ENCODE peak calls at places on chromosomes 1 and 21, in five cellular contexts. E is brain microvascular endothelial cell, H is cardiac muscle cell, A is ovary, F is PC-3. N is an unnamed sample. For H3K27me3, the result is how much of the 10 kb centered on the place peaks cover.

GRCh38 chr1:151680391-151680790 is 36.2 kb downstream of the CELF3 start:
- DNase-seq in F (peak), H (no peak), E (peak), A (no peak), N (peak)

GRCh38 chr1:8004803-8005573 is 21.1 kb downstream of the ERRFI1 start:
- DNase-seq in H (peak), A (peak), E (peak), F (peak), N (no peak)

GRCh38 chr1:99602404-99602969 is 43.4 kb upstream of the PALMD start:
- DNase-seq in F (no peak), E (no peak), H (no peak), A (no peak), N (no peak)

GRCh38 chr1:109790735-109791494 is 27.2 kb upstream of the EPS8L3 start:
- DNase-seq in A (no peak), E (no peak), F (no peak), H (peak), N (no peak)

GRCh38 chr1:203324103-203325003 is 19.0 kb downstream of the BTG2 start:
- DNase-seq in H (no peak), A (no peak), F (no peak), E (no peak), N (no peak)

GRCh38 chr1:219657186-219657585 is 44.3 kb upstream of the ZC3H11B start:
- DNase-seq in H (no peak), F (no peak), E (no peak), A (no peak), N (no peak)

GRCh38 chr1:221456918-221457317 is 285.0 kb downstream of the DUSP10 start:
- DNase-seq in F (no peak), A (no peak), H (no peak), E (no peak), N (no peak)

GRCh38 chr21:42721341-42721824 is 68.0 kb downstream of the PDE9A start:
- DNase-seq in F (peak), H (no peak), E (no peak), A (no peak), N (no peak)

GRCh38 chr1:116944613-116945012 is 34.9 kb downstream of the PTGFRN start:
- DNase-seq in E (no peak), F (no peak), H (no peak), A (no peak), N (no peak)

GRCh38 chr1:151934048-151934493 is 24.8 kb upstream of the THEM4 start:
- DNase-seq in A (no peak), E (peak), H (peak), F (peak), N (no peak)

GRCh38 chr1:17922833-17923232 is 167.7 kb downstream of the ACTL8 start:
- DNase-seq in F (peak), A (no peak), H (peak), E (peak), N (no peak)

GRCh38 chr21:28975401-28975800 is 17.3 kb downstream of the LTN1 start:
- DNase-seq in A (no peak), H (no peak), E (no peak), F (no peak), N (no peak)

GRCh38 chr1:84427520-84428188 is 29.4 kb downstream of the DNASE2B start:
- DNase-seq in E (peak), A (no peak), F (peak), H (no peak), N (no peak)

GRCh38 chr1:32454726-32455125 is 10.1 kb upstream of the ZBTB8B start:
- DNase-seq in A (no peak), F (peak), E (peak), H (no peak), N (no peak)

GRCh38 chr1:147600119-147601111 is 59.1 kb downstream of the BCL9 start:
- DNase-seq in F (peak), H (peak), E (peak), A (no peak), N (peak)

GRCh38 chr1:87826639-87827345 is 498.1 kb downstream of the LMO4 start:
- DNase-seq in A (peak), H (no peak), E (peak), F (no peak), N (no peak)

GRCh38 chr1:69567847-69568434 is at the start of gene LRRC7:
- DNase-seq in H (peak), E (no peak), F (no peak), A (peak), N (no peak)

GRCh38 chr21:34802180-34802899 is 133.5 kb downstream of the CLIC6 start:
- DNase-seq in H (no peak), A (no peak), F (no peak), E (no peak), N (no peak)

GRCh38 chr1:160097911-160098851 is at the start of gene IGSF8:
- DNase-seq in A (peak), F (peak), E (peak), H (peak), N (no peak)

GRCh38 chr1:40162791-40163441 is 1.7 kb downstream of the RLF start:
- DNase-seq in A (no peak), E (no peak), F (peak), H (no peak), N (no peak)

GRCh38 chr1:92817986-92818764 is 13.7 kb upstream of the RPL5 start:
- DNase-seq in F (peak), A (no peak), H (peak), E (no peak), N (no peak)

GRCh38 chr21:33231526-33231925 is 1.8 kb downstream of the IFNAR2 start:
- DNase-seq in H (no peak), A (no peak), F (no peak), E (no peak), N (no peak)

GRCh38 chr1:41673355-41673754 is 188.9 kb upstream of the EDN2 start:
- DNase-seq in F (no peak), E (no peak), A (no peak), H (no peak), N (no peak)

GRCh38 chr1:234940841-234941240 is 187.8 kb downstream of the TOMM20 start:
- DNase-seq in H (no peak), F (no peak), A (no peak), E (no peak), N (no peak)

GRCh38 chr1:22031214-22031962 is 21.1 kb upstream of the CDC42 start:
- DNase-seq in H (peak), A (no peak), F (no peak), E (no peak), N (no peak)

GRCh38 chr1:162996261-162996660 is 72.9 kb upstream of the RGS4 start:
- DNase-seq in H (no peak), A (no peak), F (no peak), E (no peak), N (no peak)

GRCh38 chr1:208851376-208851775 is 607.2 kb upstream of the PLXNA2 start:
- DNase-seq in H (no peak), A (no peak), E (no peak), F (no peak), N (no peak)

GRCh38 chr1:76939107-76939816 is 72.0 kb downstream of the ST6GALNAC5 start:
- DNase-seq in H (peak), E (peak), F (no peak), A (no peak), N (peak)

GRCh38 chr1:93816970-93817738 is 61.9 kb downstream of the DNTTIP2 start:
- DNase-seq in H (no peak), E (peak), A (no peak), F (no peak), N (no peak)

GRCh38 chr21:32812035-32812434 is 40.5 kb upstream of the PAXBP1 start:
- DNase-seq in F (no peak), E (no peak), H (no peak), A (peak), N (no peak)

GRCh38 chr1:46099215-46099614 is 33.2 kb downstream of the PIK3R3 start:
- DNase-seq in F (no peak), E (no peak), A (no peak), H (no peak), N (no peak)

GRCh38 chr1:212254853-212255363 is 30.3 kb upstream of the PPP2R5A start:
- DNase-seq in E (no peak), A (no peak), H (no peak), F (no peak), N (no peak)

GRCh38 chr1:176717052-176717754 is 254.2 kb downstream of the PAPPA2 start:
- DNase-seq in H (no peak), E (no peak), F (no peak), A (no peak), N (no peak)

GRCh38 chr1:8197493-8198282 is 120.2 kb upstream of the SLC45A1 start:
- DNase-seq in E (peak), F (peak), H (no peak), A (peak), N (peak)

GRCh38 chr1:71625004-71625403 is 544.2 kb upstream of the ZRANB2 start:
- DNase-seq in F (no peak), A (no peak), E (no peak), H (no peak), N (no peak)

GRCh38 chr21:44444286-44444931 is 10.9 kb upstream of the LRRC3 start:
- DNase-seq in E (no peak), F (no peak), A (no peak), H (no peak), N (no peak)

GRCh38 chr1:25066731-25067520 is 136.8 kb upstream of the RUNX3 start:
- DNase-seq in A (no peak), F (peak), E (no peak), H (no peak), N (no peak)

GRCh38 chr1:205849619-205850355 is at the start of gene PM20D1:
- DNase-seq in A (peak), H (no peak), F (no peak), E (peak), N (peak)

GRCh38 chr1:58786927-58787245 is 3.0 kb upstream of the JUN start:
- DNase-seq in F (no peak), A (no peak), H (no peak), E (no peak), N (no peak)

GRCh38 chr1:58786184-58786926 is 2.5 kb upstream of the JUN start:
- DNase-seq in E (no peak), H (no peak), A (no peak), F (no peak), N (no peak)

GRCh38 chr1:58783993-58784757 is at the start of gene JUN:
- DNase-seq in F (peak), A (peak), E (peak), H (peak), N (peak)

GRCh38 chr1:58784758-58785423 is 1.0 kb upstream of the JUN start:
- DNase-seq in A (peak), H (peak), F (peak), E (peak), N (peak)

GRCh38 chr1:58785424-58786058 is 1.7 kb upstream of the JUN start:
- DNase-seq in E (no peak), F (peak), H (peak), A (no peak), N (peak)
- TF ChIP-seq CTCF in E (no peak), F (no peak), H (no peak), A (no peak), N (no peak)

DNA sequence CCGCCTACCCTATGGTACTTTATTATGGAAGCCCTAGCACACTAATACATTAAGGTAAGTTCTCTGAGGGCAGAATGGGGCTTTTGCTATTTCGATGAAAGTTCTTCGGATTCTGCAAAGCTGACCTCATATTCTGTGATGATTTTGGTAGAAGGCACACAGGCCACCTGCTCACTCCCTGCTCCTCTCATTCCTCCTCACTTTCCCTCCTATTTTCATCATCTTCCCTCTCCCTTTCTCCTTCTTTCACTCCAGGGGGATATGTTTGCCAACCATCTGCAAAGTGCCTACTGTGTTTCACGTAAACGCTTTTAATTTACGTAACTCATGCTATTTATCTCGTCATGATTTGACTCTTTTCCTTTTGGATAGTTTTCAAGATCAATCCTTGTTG is 45.0 kb upstream of the ETS2 start:
- DNase-seq in H (no peak), E (no peak), F (no peak), A (no peak), N (no peak)
- H3K4me3 ChIP-seq in H (no peak), E (no peak), F (no peak), A (no peak), N (no peak)

DNA sequence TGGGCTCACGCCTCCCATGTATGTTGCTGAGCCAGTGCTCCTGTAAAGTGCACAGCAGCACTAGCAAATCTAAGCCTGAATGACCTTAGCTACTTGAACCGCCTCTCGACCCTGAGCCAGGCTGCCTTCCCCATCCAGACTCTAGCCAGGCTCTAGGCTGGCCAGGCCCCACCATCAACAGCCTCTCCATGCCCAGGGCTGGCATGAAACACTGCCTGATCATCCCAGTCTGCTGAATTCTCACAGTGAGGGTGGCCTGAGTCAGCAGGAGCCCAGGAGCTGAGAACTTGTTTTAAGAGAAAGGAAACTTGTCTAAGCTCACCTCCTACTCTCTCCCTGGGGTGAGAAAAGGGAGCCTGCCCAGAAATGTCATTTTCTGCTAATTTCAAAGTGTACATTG is 733.3 kb downstream of the PTPRU start:
- DNase-seq in E (no peak), H (no peak), A (no peak), F (no peak), N (no peak)
- H3K27me3 ChIP-seq in E (under half), H (under half), A (under half), F (under half), N (under half)

GRCh38 chr1:180505732-180506335 is 3.5 kb upstream of the ACBD6 start:
- DNase-seq in H (no peak), F (peak), E (no peak), A (no peak), N (no peak)
- TF ChIP-seq CTCF in H (no peak), F (no peak), E (no peak), A (no peak), N (no peak)

GRCh38 chr1:23561813-23562100 is 2.5 kb upstream of the ID3 start:
- DNase-seq in E (no peak), A (no peak), F (no peak), H (no peak), N (no peak)
- H3K4me3 ChIP-seq in E (no peak), A (no peak), F (peak), H (peak), N (no peak)

GRCh38 chr1:228460830-228461229 is 26.4 kb upstream of the RNF187 start:
- DNase-seq in A (no peak), E (no peak), H (no peak), F (no peak), N (no peak)

GRCh38 chr1:228456252-228457016 is 30.7 kb upstream of the RNF187 start:
- DNase-seq in A (no peak), E (no peak), H (no peak), F (no peak), N (no peak)

GRCh38 chr1:228457017-228457395 is 30.2 kb upstream of the RNF187 start:
- DNase-seq in H (no peak), F (no peak), A (no peak), E (no peak), N (no peak)

GRCh38 chr1:228457396-228458176 is 29.6 kb upstream of the RNF187 start:
- DNase-seq in E (peak), F (peak), H (peak), A (peak), N (peak)

GRCh38 chr1:228459091-228459993 is 27.8 kb upstream of the RNF187 start:
- DNase-seq in E (peak), H (peak), A (peak), F (peak), N (no peak)
- H3K27me3 ChIP-seq in E (under half), H (under half), A (under half), F (under half), N (under half)

DNA sequence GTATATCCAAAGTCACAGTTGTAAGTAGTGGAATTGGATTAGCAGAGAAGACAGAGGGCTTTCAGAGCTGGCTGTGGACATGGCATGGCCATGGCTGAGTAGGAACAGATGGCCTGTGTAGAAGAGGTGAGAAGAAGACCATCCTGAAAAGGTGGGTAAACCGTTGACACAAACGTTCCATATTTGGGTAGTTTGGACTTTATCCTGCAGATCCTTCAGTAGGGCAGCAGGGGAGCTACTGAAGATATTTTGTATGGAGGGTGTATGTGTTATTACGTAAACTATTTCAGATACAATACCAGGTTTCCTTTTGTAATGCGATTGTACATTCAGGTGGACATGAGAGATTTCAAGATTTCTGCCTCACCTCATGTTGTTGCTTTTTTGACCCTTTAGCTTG is 1.6 kb downstream of the UTP11 start:
- DNase-seq in E (no peak), H (no peak), A (no peak), F (no peak), N (no peak)
- TF ChIP-seq CTCF in E (peak), H (peak), A (no peak), F (no peak), N (no peak)

N was measured in kidney epithelial cell.